ENCODE peak calls at places on chromosomes 6 and 20, in ten cellular contexts. One of them, this sample, is unnamed.

GRCh38 chr6:153957409-153957808 is 81.6 kb upstream of the OPRM1 start:
- ATAC-seq in activated CD8-positive, alpha-beta T cell treated with anti-CD3 and anti-CD28 coated beads for 36 hours: no peak
- ATAC-seq in heart right ventricle: no peak
- ATAC-seq in RWPE2: no peak
- ATAC-seq in upper lobe of left lung: peak
- ATAC-seq in left lung: no peak
- ATAC-seq in activated B cell treated with CpG ODN at 0.5 μM for 24 hours: no peak
- ATAC-seq in HCT116: no peak
- ATAC-seq in IMR-90: no peak
- ATAC-seq in upper lobe of right lung: peak
- ATAC-seq in this sample: no peak

GRCh38 chr6:147207851-147208754 is 3.9 kb downstream of the STXBP5 start:
- ATAC-seq in activated CD8-positive, alpha-beta T cell treated with anti-CD3 and anti-CD28 coated beads for 36 hours: no peak
- ATAC-seq in heart right ventricle: no peak
- ATAC-seq in RWPE2: no peak
- ATAC-seq in upper lobe of left lung: no peak
- ATAC-seq in left lung: no peak
- ATAC-seq in activated B cell treated with CpG ODN at 0.5 μM for 24 hours: no peak
- ATAC-seq in HCT116: no peak
- ATAC-seq in IMR-90: no peak
- ATAC-seq in upper lobe of right lung: no peak
- ATAC-seq in this sample: no peak

GRCh38 chr6:105135056-105135455 is 44.8 kb downstream of the POPDC3 start:
- ATAC-seq in activated CD8-positive, alpha-beta T cell treated with anti-CD3 and anti-CD28 coated beads for 36 hours: no peak
- ATAC-seq in heart right ventricle: no peak
- ATAC-seq in RWPE2: no peak
- ATAC-seq in upper lobe of left lung: no peak
- ATAC-seq in left lung: no peak
- ATAC-seq in activated B cell treated with CpG ODN at 0.5 μM for 24 hours: no peak
- ATAC-seq in HCT116: peak
- ATAC-seq in IMR-90: no peak
- ATAC-seq in upper lobe of right lung: no peak
- ATAC-seq in this sample: no peak

GRCh38 chr6:109347779-109348178 is 34.5 kb downstream of the CD164 start:
- ATAC-seq in activated CD8-positive, alpha-beta T cell treated with anti-CD3 and anti-CD28 coated beads for 36 hours: no peak
- ATAC-seq in heart right ventricle: no peak
- ATAC-seq in RWPE2: no peak
- ATAC-seq in upper lobe of left lung: no peak
- ATAC-seq in left lung: no peak
- ATAC-seq in activated B cell treated with CpG ODN at 0.5 μM for 24 hours: no peak
- ATAC-seq in HCT116: no peak
- ATAC-seq in IMR-90: no peak
- ATAC-seq in upper lobe of right lung: no peak
- ATAC-seq in this sample: no peak

GRCh38 chr20:39289316-39289715 is 327.2 kb downstream of the DHX35 start:
- ATAC-seq in activated CD8-positive, alpha-beta T cell treated with anti-CD3 and anti-CD28 coated beads for 36 hours: no peak
- ATAC-seq in heart right ventricle: no peak
- ATAC-seq in RWPE2: peak
- ATAC-seq in upper lobe of left lung: no peak
- ATAC-seq in left lung: no peak
- ATAC-seq in activated B cell treated with CpG ODN at 0.5 μM for 24 hours: peak
- ATAC-seq in HCT116: peak
- ATAC-seq in IMR-90: no peak
- ATAC-seq in upper lobe of right lung: no peak
- ATAC-seq in this sample: no peak

GRCh38 chr6:52176550-52176949 is 9.6 kb upstream of the IL17A start:
- ATAC-seq in activated CD8-positive, alpha-beta T cell treated with anti-CD3 and anti-CD28 coated beads for 36 hours: peak
- ATAC-seq in heart right ventricle: no peak
- ATAC-seq in RWPE2: no peak
- ATAC-seq in upper lobe of left lung: no peak
- ATAC-seq in left lung: peak
- ATAC-seq in activated B cell treated with CpG ODN at 0.5 μM for 24 hours: no peak
- ATAC-seq in HCT116: no peak
- ATAC-seq in IMR-90: no peak
- ATAC-seq in upper lobe of right lung: peak
- ATAC-seq in this sample: no peak

GRCh38 chr6:11392778-11393507 is 144.6 kb upstream of the TMEM170B start:
- ATAC-seq in activated CD8-positive, alpha-beta T cell treated with anti-CD3 and anti-CD28 coated beads for 36 hours: no peak
- ATAC-seq in heart right ventricle: peak
- ATAC-seq in RWPE2: no peak
- ATAC-seq in upper lobe of left lung: no peak
- ATAC-seq in left lung: no peak
- ATAC-seq in activated B cell treated with CpG ODN at 0.5 μM for 24 hours: no peak
- ATAC-seq in HCT116: peak
- ATAC-seq in IMR-90: no peak
- ATAC-seq in upper lobe of right lung: peak
- ATAC-seq in this sample: no peak

GRCh38 chr20:58294497-58295455 is 14.7 kb upstream of the RAB22A start:
- ATAC-seq in activated CD8-positive, alpha-beta T cell treated with anti-CD3 and anti-CD28 coated beads for 36 hours: no peak
- ATAC-seq in heart right ventricle: no peak
- ATAC-seq in RWPE2: peak
- ATAC-seq in upper lobe of left lung: no peak
- ATAC-seq in left lung: no peak
- ATAC-seq in activated B cell treated with CpG ODN at 0.5 μM for 24 hours: no peak
- ATAC-seq in HCT116: no peak
- ATAC-seq in IMR-90: no peak
- ATAC-seq in upper lobe of right lung: no peak
- ATAC-seq in this sample: no peak

GRCh38 chr6:22102671-22103070 is 194.2 kb downstream of the PRL start:
- ATAC-seq in activated CD8-positive, alpha-beta T cell treated with anti-CD3 and anti-CD28 coated beads for 36 hours: peak
- ATAC-seq in heart right ventricle: no peak
- ATAC-seq in RWPE2: no peak
- ATAC-seq in upper lobe of left lung: no peak
- ATAC-seq in left lung: no peak
- ATAC-seq in activated B cell treated with CpG ODN at 0.5 μM for 24 hours: peak
- ATAC-seq in HCT116: no peak
- ATAC-seq in IMR-90: no peak
- ATAC-seq in upper lobe of right lung: no peak
- ATAC-seq in this sample: no peak

GRCh38 chr6:75326557-75327258 is 42.1 kb upstream of the TMEM30A start:
- ATAC-seq in activated CD8-positive, alpha-beta T cell treated with anti-CD3 and anti-CD28 coated beads for 36 hours: no peak
- ATAC-seq in heart right ventricle: no peak
- ATAC-seq in RWPE2: peak
- ATAC-seq in upper lobe of left lung: no peak
- ATAC-seq in left lung: no peak
- ATAC-seq in activated B cell treated with CpG ODN at 0.5 μM for 24 hours: no peak
- ATAC-seq in HCT116: no peak
- ATAC-seq in IMR-90: peak
- ATAC-seq in upper lobe of right lung: no peak
- ATAC-seq in this sample: no peak

GRCh38 chr6:31815025-31815838 is at the start of the genes HSPA1A and HSPA1L:
- ATAC-seq in activated CD8-positive, alpha-beta T cell treated with anti-CD3 and anti-CD28 coated beads for 36 hours: peak
- ATAC-seq in heart right ventricle: peak
- ATAC-seq in RWPE2: peak
- ATAC-seq in upper lobe of left lung: peak
- ATAC-seq in left lung: peak
- ATAC-seq in activated B cell treated with CpG ODN at 0.5 μM for 24 hours: peak
- ATAC-seq in HCT116: no peak
- ATAC-seq in IMR-90: peak
- ATAC-seq in upper lobe of right lung: peak
- ATAC-seq in this sample: peak

GRCh38 chr6:130043344-130043743 is 25.0 kb downstream of the L3MBTL3 start:
- ATAC-seq in activated CD8-positive, alpha-beta T cell treated with anti-CD3 and anti-CD28 coated beads for 36 hours: no peak
- ATAC-seq in heart right ventricle: no peak
- ATAC-seq in RWPE2: no peak
- ATAC-seq in upper lobe of left lung: no peak
- ATAC-seq in left lung: no peak
- ATAC-seq in activated B cell treated with CpG ODN at 0.5 μM for 24 hours: no peak
- ATAC-seq in HCT116: no peak
- ATAC-seq in IMR-90: no peak
- ATAC-seq in upper lobe of right lung: no peak
- ATAC-seq in this sample: no peak

GRCh38 chr20:59403261-59403961 is 103.0 kb downstream of the EDN3 start:
- ATAC-seq in activated CD8-positive, alpha-beta T cell treated with anti-CD3 and anti-CD28 coated beads for 36 hours: peak
- ATAC-seq in heart right ventricle: peak
- ATAC-seq in RWPE2: peak
- ATAC-seq in upper lobe of left lung: peak
- ATAC-seq in left lung: peak
- ATAC-seq in activated B cell treated with CpG ODN at 0.5 μM for 24 hours: peak
- ATAC-seq in HCT116: peak
- ATAC-seq in IMR-90: peak
- ATAC-seq in upper lobe of right lung: peak
- ATAC-seq in this sample: peak

GRCh38 chr6:42276008-42276890 is 58.6 kb upstream of the MRPS10 start:
- ATAC-seq in activated CD8-positive, alpha-beta T cell treated with anti-CD3 and anti-CD28 coated beads for 36 hours: no peak
- ATAC-seq in heart right ventricle: peak
- ATAC-seq in RWPE2: no peak
- ATAC-seq in upper lobe of left lung: peak
- ATAC-seq in left lung: no peak
- ATAC-seq in activated B cell treated with CpG ODN at 0.5 μM for 24 hours: no peak
- ATAC-seq in HCT116: no peak
- ATAC-seq in IMR-90: peak
- ATAC-seq in upper lobe of right lung: no peak
- ATAC-seq in this sample: peak

GRCh38 chr20:47236639-47236900 is 119.9 kb downstream of the ZMYND8 start:
- ATAC-seq in activated CD8-positive, alpha-beta T cell treated with anti-CD3 and anti-CD28 coated beads for 36 hours: no peak
- ATAC-seq in heart right ventricle: no peak
- ATAC-seq in RWPE2: no peak
- ATAC-seq in upper lobe of left lung: no peak
- ATAC-seq in left lung: no peak
- ATAC-seq in activated B cell treated with CpG ODN at 0.5 μM for 24 hours: no peak
- ATAC-seq in HCT116: no peak
- ATAC-seq in IMR-90: no peak
- ATAC-seq in upper lobe of right lung: no peak
- ATAC-seq in this sample: no peak

GRCh38 chr6:2225422-2226392 is 19.7 kb downstream of the GMDS start:
- ATAC-seq in activated CD8-positive, alpha-beta T cell treated with anti-CD3 and anti-CD28 coated beads for 36 hours: no peak
- ATAC-seq in heart right ventricle: no peak
- ATAC-seq in RWPE2: peak
- ATAC-seq in upper lobe of left lung: no peak
- ATAC-seq in left lung: no peak
- ATAC-seq in activated B cell treated with CpG ODN at 0.5 μM for 24 hours: no peak
- ATAC-seq in HCT116: no peak
- ATAC-seq in IMR-90: no peak
- ATAC-seq in upper lobe of right lung: no peak
- ATAC-seq in this sample: no peak

GRCh38 chr20:45098096-45098773 is 2.7 kb downstream of the KCNS1 start:
- ATAC-seq in activated CD8-positive, alpha-beta T cell treated with anti-CD3 and anti-CD28 coated beads for 36 hours: peak
- ATAC-seq in heart right ventricle: no peak
- ATAC-seq in RWPE2: no peak
- ATAC-seq in upper lobe of left lung: no peak
- ATAC-seq in left lung: no peak
- ATAC-seq in activated B cell treated with CpG ODN at 0.5 μM for 24 hours: no peak
- ATAC-seq in HCT116: no peak
- ATAC-seq in IMR-90: peak
- ATAC-seq in upper lobe of right lung: peak
- ATAC-seq in this sample: no peak

GRCh38 chr6:93423542-93423941 is 4.2 kb upstream of the EPHA7 start:
- ATAC-seq in activated CD8-positive, alpha-beta T cell treated with anti-CD3 and anti-CD28 coated beads for 36 hours: no peak
- ATAC-seq in heart right ventricle: no peak
- ATAC-seq in RWPE2: no peak
- ATAC-seq in upper lobe of left lung: no peak
- ATAC-seq in left lung: no peak
- ATAC-seq in activated B cell treated with CpG ODN at 0.5 μM for 24 hours: no peak
- ATAC-seq in HCT116: no peak
- ATAC-seq in IMR-90: no peak
- ATAC-seq in upper lobe of right lung: no peak
- ATAC-seq in this sample: no peak
- TF ChIP-seq CTCF in activated CD8-positive, alpha-beta T cell treated with anti-CD3 and anti-CD28 coated beads for 36 hours: no peak
- TF ChIP-seq CTCF in heart right ventricle: peak
- TF ChIP-seq CTCF in RWPE2: peak
- TF ChIP-seq CTCF in upper lobe of left lung: no peak
- TF ChIP-seq CTCF in left lung: no peak
- TF ChIP-seq CTCF in activated B cell treated with CpG ODN at 0.5 μM for 24 hours: no peak
- TF ChIP-seq CTCF in HCT116: peak
- TF ChIP-seq CTCF in IMR-90: peak
- TF ChIP-seq CTCF in upper lobe of right lung: peak
- TF ChIP-seq CTCF in this sample: peak

DNA sequence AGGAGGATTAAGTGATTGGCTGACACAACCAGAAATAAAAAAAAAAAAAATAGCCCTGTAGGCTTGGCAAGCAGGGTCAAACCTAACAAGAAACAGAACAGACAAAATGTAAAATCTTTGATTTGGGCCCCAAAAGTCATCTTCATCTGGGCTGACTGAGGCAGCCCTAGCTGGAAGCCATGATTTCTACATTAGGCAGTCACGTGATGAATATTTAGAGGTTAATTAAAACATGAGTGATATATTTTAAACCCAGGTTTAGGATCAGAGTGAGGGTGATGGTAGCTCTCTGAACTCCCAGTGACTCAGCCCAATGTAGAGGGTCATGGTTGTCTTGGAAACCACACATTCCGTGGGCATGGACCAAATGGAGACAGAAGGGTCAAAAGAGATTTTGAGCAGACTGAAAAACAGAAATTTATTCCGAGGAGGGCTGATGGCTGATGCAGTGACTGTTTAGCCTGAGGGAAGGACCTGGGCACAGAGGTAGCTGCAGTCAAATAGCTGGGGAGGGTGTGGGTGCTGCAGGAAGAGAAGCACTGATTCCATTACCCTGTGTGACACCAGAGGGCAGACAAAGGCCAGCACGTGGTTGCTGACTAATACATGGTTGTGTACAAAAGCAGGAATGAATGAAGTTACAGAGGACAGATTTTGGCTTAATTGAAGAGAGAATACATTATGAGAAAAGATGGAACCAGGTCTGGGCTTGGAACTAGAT is 573.1 kb upstream of the CHD6 start:
- ATAC-seq in activated CD8-positive, alpha-beta T cell treated with anti-CD3 and anti-CD28 coated beads for 36 hours: no peak
- ATAC-seq in heart right ventricle: no peak
- ATAC-seq in RWPE2: peak
- ATAC-seq in upper lobe of left lung: no peak
- ATAC-seq in left lung: peak
- ATAC-seq in activated B cell treated with CpG ODN at 0.5 μM for 24 hours: no peak
- ATAC-seq in HCT116: no peak
- ATAC-seq in IMR-90: no peak
- ATAC-seq in upper lobe of right lung: no peak
- ATAC-seq in this sample: no peak
- TF ChIP-seq CTCF in activated CD8-positive, alpha-beta T cell treated with anti-CD3 and anti-CD28 coated beads for 36 hours: no peak
- TF ChIP-seq CTCF in heart right ventricle: no peak
- TF ChIP-seq CTCF in RWPE2: no peak
- TF ChIP-seq CTCF in upper lobe of left lung: no peak
- TF ChIP-seq CTCF in left lung: no peak
- TF ChIP-seq CTCF in activated B cell treated with CpG ODN at 0.5 μM for 24 hours: no peak
- TF ChIP-seq CTCF in HCT116: no peak
- TF ChIP-seq CTCF in IMR-90: no peak
- TF ChIP-seq CTCF in upper lobe of right lung: no peak
- TF ChIP-seq CTCF in this sample: no peak

GRCh38 chr6:111730835-111731234 is 125.2 kb upstream of the TRAF3IP2 start:
- ATAC-seq in activated CD8-positive, alpha-beta T cell treated with anti-CD3 and anti-CD28 coated beads for 36 hours: no peak
- ATAC-seq in heart right ventricle: peak
- ATAC-seq in RWPE2: no peak
- ATAC-seq in upper lobe of left lung: peak
- ATAC-seq in left lung: no peak
- ATAC-seq in activated B cell treated with CpG ODN at 0.5 μM for 24 hours: no peak
- ATAC-seq in HCT116: no peak
- ATAC-seq in IMR-90: no peak
- ATAC-seq in upper lobe of right lung: peak
- ATAC-seq in this sample: no peak
- TF ChIP-seq CTCF in activated CD8-positive, alpha-beta T cell treated with anti-CD3 and anti-CD28 coated beads for 36 hours: no peak
- TF ChIP-seq CTCF in heart right ventricle: no peak
- TF ChIP-seq CTCF in RWPE2: no peak
- TF ChIP-seq CTCF in upper lobe of left lung: no peak
- TF ChIP-seq CTCF in left lung: no peak
- TF ChIP-seq CTCF in activated B cell treated with CpG ODN at 0.5 μM for 24 hours: no peak
- TF ChIP-seq CTCF in HCT116: no peak
- TF ChIP-seq CTCF in IMR-90: no peak
- TF ChIP-seq CTCF in upper lobe of right lung: no peak
- TF ChIP-seq CTCF in this sample: no peak

DNA sequence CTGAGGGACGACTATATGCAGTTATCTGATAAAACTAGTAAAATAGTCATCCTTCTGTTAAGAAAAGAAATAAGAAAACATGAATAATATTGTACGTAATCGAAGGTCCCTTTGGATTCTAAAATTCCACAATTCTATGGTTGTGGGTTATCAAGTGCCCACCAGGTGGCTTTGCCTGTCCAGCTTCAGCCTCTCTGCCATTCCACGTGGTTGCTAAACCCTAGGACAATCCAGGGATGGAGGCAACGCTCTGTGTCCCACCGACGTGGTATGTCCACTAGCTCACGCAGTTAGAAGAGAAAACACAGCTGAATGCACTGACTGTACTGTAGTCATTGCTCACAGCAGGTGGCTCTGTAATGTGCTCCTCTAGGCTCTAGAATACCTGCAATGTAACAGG is 349.3 kb downstream of the FARS2 start:
- ATAC-seq in activated CD8-positive, alpha-beta T cell treated with anti-CD3 and anti-CD28 coated beads for 36 hours: no peak
- ATAC-seq in heart right ventricle: no peak
- ATAC-seq in RWPE2: no peak
- ATAC-seq in upper lobe of left lung: no peak
- ATAC-seq in left lung: no peak
- ATAC-seq in activated B cell treated with CpG ODN at 0.5 μM for 24 hours: no peak
- ATAC-seq in HCT116: no peak
- ATAC-seq in IMR-90: no peak
- ATAC-seq in upper lobe of right lung: no peak
- ATAC-seq in this sample: no peak
- TF ChIP-seq CTCF in activated CD8-positive, alpha-beta T cell treated with anti-CD3 and anti-CD28 coated beads for 36 hours: no peak
- TF ChIP-seq CTCF in heart right ventricle: no peak
- TF ChIP-seq CTCF in RWPE2: no peak
- TF ChIP-seq CTCF in upper lobe of left lung: no peak
- TF ChIP-seq CTCF in left lung: no peak
- TF ChIP-seq CTCF in activated B cell treated with CpG ODN at 0.5 μM for 24 hours: no peak
- TF ChIP-seq CTCF in HCT116: no peak
- TF ChIP-seq CTCF in IMR-90: no peak
- TF ChIP-seq CTCF in upper lobe of right lung: no peak
- TF ChIP-seq CTCF in this sample: no peak

This sample was measured in gastroesophageal sphincter.